ENCODE peak calls at places on chromosomes 7 and 10, in nine cellular contexts. O, Z, F, V, U, C, P, L and W are unnamed samples.
A peak's percentile ranks its signal among the peaks of the same experiment; 100 is the strongest.

GRCh38 chr10:47123889-47124288 is 176.1 kb upstream of the GDF10 start:
- DNase-seq in U (no peak), L (no peak), O (peak; percentile 26), Z (no peak), V (no peak), C (no peak), P (no peak), F (no peak), W (no peak)

GRCh38 chr10:69344591-69345244 is 66.4 kb downstream of the HK1 start:
- DNase-seq in C (no peak), Z (no peak), V (peak; percentile 73), O (peak; percentile 57), F (no peak), P (no peak), L (no peak), U (no peak), W (peak; percentile 53)

GRCh38 chr7:101138149-101138870 is 11.4 kb downstream of the SERPINE1 start:
- DNase-seq in O (peak; percentile 93), C (peak; percentile 84), V (peak; percentile 55), Z (peak; percentile 97), L (peak; percentile 90), P (peak; percentile 93), U (peak; percentile 75), F (peak; percentile 94), W (peak; percentile 90)

GRCh38 chr10:109647627-109648026 is 275.7 kb downstream of the XPNPEP1 start:
- DNase-seq in L (no peak), P (no peak), V (peak; percentile 3), U (no peak), O (no peak), Z (no peak), F (no peak), C (no peak), W (no peak)

GRCh38 chr7:40205992-40206391 is 71.2 kb downstream of the SUGCT start:
- DNase-seq in C (no peak), U (no peak), F (no peak), Z (no peak), L (no peak), P (no peak), V (no peak), O (no peak), W (no peak)

GRCh38 chr10:94738588-94738987 is 23.9 kb upstream of the CYP2C19 start:
- DNase-seq in V (no peak), O (no peak), U (no peak), Z (no peak), P (no peak), C (no peak), F (no peak), L (no peak), W (no peak)

GRCh38 chr7:100968031-100968430 is 1.3 kb upstream of the MUC12 start:
- DNase-seq in F (no peak), P (no peak), L (no peak), O (peak; percentile 67), U (no peak), C (no peak), V (no peak), Z (no peak), W (no peak)

GRCh38 chr7:91836065-91836368 is 44.5 kb downstream of the MTERF1 start:
- DNase-seq in O (no peak), V (no peak), F (no peak), Z (no peak), C (no peak), P (no peak), U (no peak), L (no peak), W (no peak)

GRCh38 chr10:84447701-84448400 is 119.5 kb downstream of the CCSER2 start:
- DNase-seq in L (no peak), C (no peak), P (no peak), F (no peak), Z (no peak), O (no peak), V (no peak), U (no peak), W (no peak)

GRCh38 chr7:84091318-84091717 is 103.3 kb downstream of the SEMA3A start:
- DNase-seq in P (no peak), F (no peak), U (no peak), Z (no peak), C (no peak), V (no peak), O (no peak), L (no peak), W (no peak)

GRCh38 chr10:6445671-6446278 is 134.3 kb downstream of the PRKCQ start:
- DNase-seq in O (peak; percentile 82), F (peak; percentile 27), C (peak; percentile 66), Z (peak; percentile 49), U (peak; percentile 52), P (peak; percentile 5), V (peak; percentile 57), L (peak; percentile 10), W (peak; percentile 48)

GRCh38 chr10:31157125-31157983 is 125.7 kb upstream of the ZNF438 start:
- DNase-seq in L (no peak), V (no peak), F (no peak), P (peak; percentile 72), Z (peak; percentile 87), O (no peak), C (peak; percentile 28), U (no peak), W (no peak)

GRCh38 chr7:139777948-139778841 is at the start of gene HIPK2:
- DNase-seq in L (no peak), P (no peak), U (peak; percentile 46), O (peak; percentile 87), C (peak; percentile 71), V (peak; percentile 80), F (no peak), Z (peak; percentile 81), W (peak; percentile 85)

GRCh38 chr7:153832160-153832559 is 220.0 kb upstream of the DPP6 start:
- DNase-seq in Z (no peak), V (no peak), L (no peak), C (no peak), U (no peak), O (no peak), P (no peak), F (no peak), W (no peak)

GRCh38 chr7:100034871-100035510 is 14.6 kb upstream of the ZSCAN21 start:
- DNase-seq in U (no peak), F (no peak), Z (peak; percentile 89), C (no peak), L (peak; percentile 73), P (peak; percentile 55), O (no peak), V (no peak), W (no peak)

GRCh38 chr10:17808971-17809841 is at the start of gene MRC1:
- DNase-seq in O (no peak), U (no peak), P (no peak), V (no peak), L (no peak), Z (no peak), C (peak; percentile 41), F (peak; percentile 36), W (no peak)
- H3K4me3 ChIP-seq in O (no peak within 1 kb of the TSS), U (no peak within 1 kb of the TSS), P (no peak within 1 kb of the TSS), V (no peak within 1 kb of the TSS), L (no peak within 1 kb of the TSS), Z (no peak within 1 kb of the TSS), C (peak within 1 kb of the TSS; percentile 26), F (no peak within 1 kb of the TSS), W (no peak within 1 kb of the TSS)

GRCh38 chr7:97971990-97972943 is 17.7 kb downstream of the OCM2 start:
- DNase-seq in P (no peak), U (peak; percentile 77), O (peak; percentile 86), L (peak; percentile 10), C (peak; percentile 63), Z (peak; percentile 68), F (peak; percentile 70), V (peak; percentile 88), W (peak; percentile 92)
- TF ChIP-seq CTCF in P (no peak), U (peak; percentile 32), O (peak; percentile 12), L (peak; percentile 42), C (no peak), Z (peak; percentile 26), F (no peak), V (peak; percentile 71), W (peak; percentile 58)

DNA sequence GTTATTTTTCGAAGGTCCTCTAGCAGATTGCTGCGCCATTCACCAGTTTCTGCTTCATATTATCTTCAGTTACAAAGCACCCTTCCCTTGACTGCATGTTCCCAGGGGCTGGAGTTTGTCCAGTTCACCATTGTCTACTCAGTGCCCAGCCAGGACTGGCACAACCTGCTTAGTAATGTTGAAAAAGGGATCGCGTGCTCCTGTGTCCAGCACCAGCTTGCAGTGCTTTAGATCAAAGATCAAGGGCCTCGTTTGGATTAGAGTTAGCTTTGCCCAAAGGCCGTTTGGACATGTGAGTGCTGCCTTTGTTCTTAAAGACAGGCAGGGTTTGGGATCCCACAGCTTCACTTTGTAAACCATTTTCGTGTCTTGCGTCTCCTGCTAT is 867 bp downstream of the ATP6V0E2 start:
- DNase-seq in O (no peak), U (no peak), F (peak; percentile 12), P (no peak), C (no peak), Z (no peak), L (no peak), V (no peak), W (no peak)
- H3K4me3 ChIP-seq in O (peak overlapping the region; percentile 83), U (peak overlapping the region; percentile 80), F (no peak overlapping the region), P (no peak overlapping the region), C (peak overlapping the region; percentile 73), Z (no peak overlapping the region), L (no peak overlapping the region), V (peak overlapping the region; percentile 75), W (peak overlapping the region; percentile 60)

DNA sequence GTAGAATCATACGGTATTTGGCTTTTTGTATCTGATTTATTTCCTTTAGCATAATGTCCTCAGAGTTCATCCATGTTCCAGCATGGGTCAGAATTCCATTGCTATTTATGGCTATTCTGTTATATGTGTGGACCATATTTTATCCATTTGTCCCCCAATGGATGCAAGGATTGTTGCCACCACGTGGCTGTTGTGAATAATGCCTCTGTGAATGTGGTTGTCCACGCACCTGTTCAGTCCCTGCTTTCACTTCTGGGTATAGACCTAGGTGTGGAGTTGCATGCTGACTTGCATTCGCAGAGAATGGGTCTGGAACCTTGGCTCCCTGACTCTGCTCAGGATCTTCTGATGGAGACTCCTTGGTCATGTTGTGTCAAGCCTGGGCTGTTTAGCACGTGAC is 199.9 kb downstream of the CAMK1D start:
- DNase-seq in Z (no peak), F (no peak), O (no peak), P (no peak), V (peak; percentile 40), L (no peak), C (no peak), U (no peak), W (peak; percentile 11)
- TF ChIP-seq CTCF in Z (no peak), F (no peak), O (peak; percentile 31), P (no peak), V (peak; percentile 62), L (no peak), C (no peak), U (no peak), W (no peak)

GRCh38 chr10:10794776-10795175 is 222.9 kb upstream of the CELF2 start:
- DNase-seq in V (no peak), L (peak; percentile 49), O (peak; percentile 75), Z (peak; percentile 89), F (no peak), P (peak; percentile 94), C (no peak), U (no peak), W (no peak)
- H3K4me3 ChIP-seq in V (no peak overlapping the region), L (no peak overlapping the region), O (no peak overlapping the region), Z (no peak overlapping the region), F (no peak overlapping the region), P (no peak overlapping the region), C (no peak overlapping the region), U (no peak overlapping the region), W (no peak overlapping the region)

GRCh38 chr7:158782638-158783490 is 46.4 kb downstream of the ESYT2 start:
- DNase-seq in V (no peak), Z (peak; percentile 58), P (peak; percentile 8), C (peak; percentile 83), U (no peak), O (peak; percentile 71), F (peak; percentile 59), L (no peak), W (no peak)
- TF ChIP-seq CTCF in V (no peak), Z (peak; percentile 41), P (peak; percentile 38), C (peak; percentile 58), U (no peak), O (peak; percentile 61), F (no peak), L (peak; percentile 18), W (no peak)